ENCODE peak calls at places on chromosomes 16 and 17, in nine cellular contexts. One of them, this sample, is unnamed. For H3K9me3, the result is how much of the 10 kb centered on the place peaks cover.

GRCh38 chr17:70343134-70343533 is 173.8 kb downstream of the KCNJ2 start:
- DNase-seq in GM12878: no peak
- DNase-seq in breast epithelium: no peak
- DNase-seq in esophagus muscularis mucosa: no peak
- DNase-seq in lung: no peak
- DNase-seq in SJSA1: no peak
- DNase-seq in heart right ventricle: no peak
- DNase-seq in CD8-positive, alpha-beta memory T cell: no peak
- DNase-seq in GM23248: no peak
- DNase-seq in this sample: no peak

GRCh38 chr17:9817086-9817485 is 4.8 kb downstream of the GSG1L2 start:
- DNase-seq in GM23248: peak
- DNase-seq in GM12878: no peak
- DNase-seq in breast epithelium: peak
- DNase-seq in lung: peak
- DNase-seq in heart right ventricle: no peak
- DNase-seq in esophagus muscularis mucosa: no peak
- DNase-seq in SJSA1: no peak
- DNase-seq in CD8-positive, alpha-beta memory T cell: no peak
- DNase-seq in this sample: no peak

GRCh38 chr16:89112377-89113151 is 18.9 kb downstream of the ACSF3 start:
- DNase-seq in SJSA1: no peak
- DNase-seq in esophagus muscularis mucosa: no peak
- DNase-seq in breast epithelium: no peak
- DNase-seq in heart right ventricle: no peak
- DNase-seq in lung: no peak
- DNase-seq in CD8-positive, alpha-beta memory T cell: no peak
- DNase-seq in GM12878: no peak
- DNase-seq in GM23248: no peak
- DNase-seq in this sample: peak

GRCh38 chr16:90019543-90020259 is 445 bp upstream of the DBNDD1 start:
- DNase-seq in GM23248: peak
- DNase-seq in esophagus muscularis mucosa: no peak
- DNase-seq in breast epithelium: no peak
- DNase-seq in CD8-positive, alpha-beta memory T cell: peak
- DNase-seq in GM12878: no peak
- DNase-seq in lung: no peak
- DNase-seq in SJSA1: no peak
- DNase-seq in heart right ventricle: no peak
- DNase-seq in this sample: no peak

GRCh38 chr17:49924116-49924515 is 44.9 kb upstream of the DLX4 start:
- DNase-seq in lung: no peak
- DNase-seq in esophagus muscularis mucosa: no peak
- DNase-seq in CD8-positive, alpha-beta memory T cell: no peak
- DNase-seq in heart right ventricle: no peak
- DNase-seq in GM23248: no peak
- DNase-seq in breast epithelium: no peak
- DNase-seq in GM12878: no peak
- DNase-seq in SJSA1: no peak
- DNase-seq in this sample: no peak

GRCh38 chr17:63550816-63551639 is 751 bp downstream of the DCAF7 start:
- DNase-seq in GM12878: no peak
- DNase-seq in breast epithelium: peak
- DNase-seq in heart right ventricle: no peak
- DNase-seq in GM23248: peak
- DNase-seq in lung: no peak
- DNase-seq in esophagus muscularis mucosa: no peak
- DNase-seq in CD8-positive, alpha-beta memory T cell: no peak
- DNase-seq in SJSA1: peak
- DNase-seq in this sample: no peak

GRCh38 chr17:45050680-45051059 is 762 bp downstream of the DCAKD start:
- DNase-seq in lung: no peak
- DNase-seq in heart right ventricle: no peak
- DNase-seq in breast epithelium: no peak
- DNase-seq in esophagus muscularis mucosa: no peak
- DNase-seq in GM12878: no peak
- DNase-seq in CD8-positive, alpha-beta memory T cell: peak
- DNase-seq in GM23248: peak
- DNase-seq in SJSA1: no peak
- DNase-seq in this sample: no peak

GRCh38 chr17:38797091-38797490 is 2.3 kb downstream of the PIP4K2B start:
- DNase-seq in CD8-positive, alpha-beta memory T cell: no peak
- DNase-seq in lung: no peak
- DNase-seq in breast epithelium: no peak
- DNase-seq in GM23248: peak
- DNase-seq in GM12878: no peak
- DNase-seq in heart right ventricle: no peak
- DNase-seq in SJSA1: no peak
- DNase-seq in esophagus muscularis mucosa: no peak
- DNase-seq in this sample: no peak

GRCh38 chr16:64615647-64616280 is 506.1 kb downstream of the CDH11 start:
- DNase-seq in CD8-positive, alpha-beta memory T cell: no peak
- DNase-seq in esophagus muscularis mucosa: no peak
- DNase-seq in SJSA1: no peak
- DNase-seq in GM12878: no peak
- DNase-seq in heart right ventricle: peak
- DNase-seq in breast epithelium: no peak
- DNase-seq in GM23248: peak
- DNase-seq in lung: no peak
- DNase-seq in this sample: peak

GRCh38 chr16:29925173-29925804 is 737 bp downstream of the KCTD13 start:
- DNase-seq in SJSA1: no peak
- DNase-seq in GM12878: no peak
- DNase-seq in breast epithelium: no peak
- DNase-seq in CD8-positive, alpha-beta memory T cell: no peak
- DNase-seq in heart right ventricle: no peak
- DNase-seq in esophagus muscularis mucosa: no peak
- DNase-seq in GM23248: peak
- DNase-seq in lung: no peak
- DNase-seq in this sample: no peak

GRCh38 chr17:34251186-34251585 is 3.9 kb upstream of the CCL2 start:
- DNase-seq in GM12878: no peak
- DNase-seq in esophagus muscularis mucosa: peak
- DNase-seq in SJSA1: no peak
- DNase-seq in lung: no peak
- DNase-seq in GM23248: no peak
- DNase-seq in breast epithelium: no peak
- DNase-seq in heart right ventricle: no peak
- DNase-seq in CD8-positive, alpha-beta memory T cell: no peak
- DNase-seq in this sample: no peak

GRCh38 chr16:54584121-54584520 is 297.5 kb upstream of the IRX3 start:
- DNase-seq in heart right ventricle: no peak
- DNase-seq in GM23248: no peak
- DNase-seq in CD8-positive, alpha-beta memory T cell: no peak
- DNase-seq in GM12878: no peak
- DNase-seq in esophagus muscularis mucosa: peak
- DNase-seq in SJSA1: no peak
- DNase-seq in breast epithelium: no peak
- DNase-seq in lung: no peak
- DNase-seq in this sample: no peak

GRCh38 chr16:67269766-67270165 is 9.6 kb upstream of the PLEKHG4 start:
- DNase-seq in heart right ventricle: no peak
- DNase-seq in breast epithelium: no peak
- DNase-seq in GM23248: peak
- DNase-seq in esophagus muscularis mucosa: no peak
- DNase-seq in lung: no peak
- DNase-seq in CD8-positive, alpha-beta memory T cell: no peak
- DNase-seq in SJSA1: no peak
- DNase-seq in GM12878: no peak
- DNase-seq in this sample: peak

GRCh38 chr17:44794699-44795413 is 35.2 kb downstream of the GJC1 start:
- DNase-seq in SJSA1: peak
- DNase-seq in breast epithelium: no peak
- DNase-seq in heart right ventricle: peak
- DNase-seq in GM23248: peak
- DNase-seq in CD8-positive, alpha-beta memory T cell: no peak
- DNase-seq in esophagus muscularis mucosa: no peak
- DNase-seq in GM12878: no peak
- DNase-seq in lung: no peak
- DNase-seq in this sample: no peak

GRCh38 chr16:19948186-19949104 is 63.8 kb upstream of the GPRC5B start:
- DNase-seq in GM23248: no peak
- DNase-seq in breast epithelium: no peak
- DNase-seq in heart right ventricle: no peak
- DNase-seq in esophagus muscularis mucosa: no peak
- DNase-seq in lung: no peak
- DNase-seq in GM12878: no peak
- DNase-seq in CD8-positive, alpha-beta memory T cell: no peak
- DNase-seq in SJSA1: no peak
- DNase-seq in this sample: no peak

GRCh38 chr16:88726981-88727380 is 20.7 kb downstream of the CTU2 start:
- DNase-seq in SJSA1: no peak
- DNase-seq in GM12878: no peak
- DNase-seq in heart right ventricle: no peak
- DNase-seq in lung: no peak
- DNase-seq in CD8-positive, alpha-beta memory T cell: no peak
- DNase-seq in breast epithelium: no peak
- DNase-seq in GM23248: no peak
- DNase-seq in esophagus muscularis mucosa: no peak
- DNase-seq in this sample: no peak

GRCh38 chr17:42178817-42179216 is 2.1 kb downstream of the KCNH4 start:
- DNase-seq in CD8-positive, alpha-beta memory T cell: no peak
- DNase-seq in heart right ventricle: no peak
- DNase-seq in SJSA1: no peak
- DNase-seq in GM23248: no peak
- DNase-seq in GM12878: no peak
- DNase-seq in lung: no peak
- DNase-seq in breast epithelium: no peak
- DNase-seq in esophagus muscularis mucosa: no peak
- DNase-seq in this sample: no peak

GRCh38 chr17:7177954-7178477 is 1.2 kb downstream of the ASGR1 start:
- DNase-seq in lung: no peak
- DNase-seq in GM23248: peak
- DNase-seq in SJSA1: no peak
- DNase-seq in CD8-positive, alpha-beta memory T cell: no peak
- DNase-seq in breast epithelium: no peak
- DNase-seq in heart right ventricle: peak
- DNase-seq in GM12878: no peak
- DNase-seq in esophagus muscularis mucosa: no peak
- DNase-seq in this sample: no peak

GRCh38 chr17:7466644-7467341 is 12.6 kb downstream of the ZBTB4 start:
- DNase-seq in heart right ventricle: peak
- DNase-seq in esophagus muscularis mucosa: no peak
- DNase-seq in SJSA1: no peak
- DNase-seq in GM23248: peak
- DNase-seq in GM12878: no peak
- DNase-seq in CD8-positive, alpha-beta memory T cell: no peak
- DNase-seq in lung: peak
- DNase-seq in breast epithelium: no peak
- DNase-seq in this sample: no peak

DNA sequence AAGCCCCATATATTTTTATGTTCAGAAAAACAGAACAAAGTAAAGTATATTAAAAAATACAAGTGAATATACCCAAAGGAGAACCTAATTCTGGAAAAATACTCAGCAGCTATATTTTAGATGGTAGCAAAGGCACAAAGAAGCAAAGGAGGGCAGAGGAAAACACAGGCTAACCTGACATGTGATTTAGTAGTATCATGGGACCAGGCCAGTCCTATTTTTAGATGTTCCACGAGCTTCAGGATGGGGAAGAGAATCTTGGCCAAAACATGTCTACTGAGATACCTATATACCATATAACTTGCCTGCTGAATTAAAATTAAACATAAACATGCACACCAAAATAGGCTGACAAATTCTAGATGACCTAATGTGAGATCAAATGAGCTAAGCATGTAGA is 32.9 kb downstream of the SMYD4 start:
- DNase-seq in lung: no peak
- DNase-seq in breast epithelium: no peak
- DNase-seq in GM23248: no peak
- DNase-seq in heart right ventricle: peak
- DNase-seq in CD8-positive, alpha-beta memory T cell: no peak
- DNase-seq in esophagus muscularis mucosa: no peak
- DNase-seq in SJSA1: no peak
- DNase-seq in GM12878: no peak
- DNase-seq in this sample: no peak
- H3K27ac ChIP-seq in lung: peak
- H3K27ac ChIP-seq in breast epithelium: no peak
- H3K27ac ChIP-seq in GM23248: no peak
- H3K27ac ChIP-seq in heart right ventricle: peak
- H3K27ac ChIP-seq in CD8-positive, alpha-beta memory T cell: no peak
- H3K27ac ChIP-seq in esophagus muscularis mucosa: peak
- H3K27ac ChIP-seq in SJSA1: no peak
- H3K27ac ChIP-seq in GM12878: no peak
- H3K27ac ChIP-seq in this sample: no peak

GRCh38 chr17:73960469-73960868 is 243.0 kb upstream of the RPL38 start:
- DNase-seq in breast epithelium: no peak
- DNase-seq in GM23248: no peak
- DNase-seq in heart right ventricle: no peak
- DNase-seq in GM12878: no peak
- DNase-seq in esophagus muscularis mucosa: no peak
- DNase-seq in CD8-positive, alpha-beta memory T cell: no peak
- DNase-seq in SJSA1: no peak
- DNase-seq in lung: no peak
- DNase-seq in this sample: no peak
- H3K9me3 ChIP-seq in breast epithelium: under half
- H3K9me3 ChIP-seq in GM23248: under half
- H3K9me3 ChIP-seq in heart right ventricle: under half
- H3K9me3 ChIP-seq in GM12878: under half
- H3K9me3 ChIP-seq in esophagus muscularis mucosa: under half
- H3K9me3 ChIP-seq in CD8-positive, alpha-beta memory T cell: under half
- H3K9me3 ChIP-seq in SJSA1: under half
- H3K9me3 ChIP-seq in lung: under half
- H3K9me3 ChIP-seq in this sample: under half

GRCh38 chr17:17900615-17901520 is 64.1 kb upstream of the SREBF1 start:
- DNase-seq in CD8-positive, alpha-beta memory T cell: no peak
- DNase-seq in breast epithelium: peak
- DNase-seq in GM23248: peak
- DNase-seq in esophagus muscularis mucosa: peak
- DNase-seq in heart right ventricle: peak
- DNase-seq in GM12878: no peak
- DNase-seq in lung: peak
- DNase-seq in SJSA1: peak
- DNase-seq in this sample: peak
- H3K27ac ChIP-seq in CD8-positive, alpha-beta memory T cell: no peak
- H3K27ac ChIP-seq in breast epithelium: peak
- H3K27ac ChIP-seq in GM23248: peak
- H3K27ac ChIP-seq in esophagus muscularis mucosa: peak
- H3K27ac ChIP-seq in heart right ventricle: peak
- H3K27ac ChIP-seq in GM12878: no peak
- H3K27ac ChIP-seq in lung: peak
- H3K27ac ChIP-seq in SJSA1: peak
- H3K27ac ChIP-seq in this sample: peak

DNA sequence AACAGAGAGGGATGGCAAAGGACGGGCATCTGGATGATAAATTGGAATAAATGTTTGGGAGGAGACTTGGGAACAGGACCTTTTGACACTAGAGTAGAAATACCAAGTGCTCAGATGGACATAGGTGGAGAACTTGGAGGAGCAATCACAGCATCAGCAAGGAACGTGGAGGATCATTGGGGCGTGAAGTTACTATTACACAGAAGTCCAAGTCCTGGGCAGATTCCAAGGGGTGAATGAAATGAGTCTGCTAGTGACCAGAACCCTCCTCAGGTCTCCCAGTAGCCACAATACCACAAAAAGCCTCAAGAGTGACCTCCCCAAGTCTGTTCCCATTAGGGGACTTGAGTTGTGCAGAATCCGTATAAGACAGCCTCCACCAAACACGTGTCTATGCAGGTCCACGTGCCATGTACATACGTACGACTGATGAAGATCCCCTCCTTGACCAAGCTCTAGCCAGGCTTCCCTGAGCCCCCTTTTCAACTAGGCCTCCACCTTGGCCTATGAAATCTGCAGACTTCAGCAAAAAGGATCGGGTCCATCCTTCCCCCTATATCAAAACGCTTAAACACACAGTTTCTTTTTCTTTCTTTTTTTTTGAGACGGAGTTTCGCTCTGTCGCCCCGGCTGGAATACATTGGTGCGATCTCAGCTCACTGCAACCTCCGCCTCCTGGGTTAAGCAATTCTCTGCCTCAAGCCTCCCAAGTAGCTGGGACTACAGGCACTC is 2.2 kb downstream of the C17orf67 start:
- DNase-seq in SJSA1: no peak
- DNase-seq in esophagus muscularis mucosa: no peak
- DNase-seq in breast epithelium: no peak
- DNase-seq in GM12878: no peak
- DNase-seq in GM23248: no peak
- DNase-seq in CD8-positive, alpha-beta memory T cell: no peak
- DNase-seq in heart right ventricle: no peak
- DNase-seq in lung: no peak
- DNase-seq in this sample: no peak
- H3K9me3 ChIP-seq in SJSA1: under half
- H3K9me3 ChIP-seq in esophagus muscularis mucosa: under half
- H3K9me3 ChIP-seq in breast epithelium: under half
- H3K9me3 ChIP-seq in GM12878: under half
- H3K9me3 ChIP-seq in GM23248: under half
- H3K9me3 ChIP-seq in CD8-positive, alpha-beta memory T cell: under half
- H3K9me3 ChIP-seq in heart right ventricle: under half
- H3K9me3 ChIP-seq in lung: under half
- H3K9me3 ChIP-seq in this sample: under half

This sample was measured in RWPE2.